ENCODE peak calls at places on chromosomes 3 and 15, in six cellular contexts. One of them, this sample, is unnamed.
A peak's percentile ranks its signal among the peaks of the same experiment; 100 is the strongest.

GRCh38 chr3:123330441-123330991 is 118.4 kb downstream of the ADCY5 start:
- DNase-seq in CD4-positive, CD25-positive, alpha-beta regulatory T cell: no peak
- DNase-seq in heart left ventricle: peak; percentile 63
- DNase-seq in GM23338: no peak
- DNase-seq in mucosa of descending colon: peak; percentile 44
- DNase-seq in adipocyte: no peak
- DNase-seq in this sample: no peak

GRCh38 chr15:45112592-45113379 is 1.2 kb downstream of the DUOX2 start:
- DNase-seq in CD4-positive, CD25-positive, alpha-beta regulatory T cell: no peak
- DNase-seq in heart left ventricle: no peak
- DNase-seq in GM23338: peak; percentile 55
- DNase-seq in mucosa of descending colon: no peak
- DNase-seq in adipocyte: no peak
- DNase-seq in this sample: no peak

GRCh38 chr3:180447156-180447555 is 154.8 kb upstream of the TTC14 start:
- DNase-seq in CD4-positive, CD25-positive, alpha-beta regulatory T cell: no peak
- DNase-seq in heart left ventricle: no peak
- DNase-seq in GM23338: no peak
- DNase-seq in mucosa of descending colon: no peak
- DNase-seq in adipocyte: peak; percentile 20
- DNase-seq in this sample: no peak

GRCh38 chr3:63295806-63296205 is 17.7 kb downstream of the SYNPR start:
- DNase-seq in CD4-positive, CD25-positive, alpha-beta regulatory T cell: no peak
- DNase-seq in heart left ventricle: no peak
- DNase-seq in GM23338: no peak
- DNase-seq in mucosa of descending colon: no peak
- DNase-seq in adipocyte: no peak
- DNase-seq in this sample: no peak

GRCh38 chr15:33964665-33965040 is 3.6 kb upstream of the CHRM5 start:
- DNase-seq in CD4-positive, CD25-positive, alpha-beta regulatory T cell: no peak
- DNase-seq in heart left ventricle: no peak
- DNase-seq in GM23338: no peak
- DNase-seq in mucosa of descending colon: no peak
- DNase-seq in adipocyte: no peak
- DNase-seq in this sample: no peak

GRCh38 chr15:68639926-68640600 is 61.3 kb downstream of the CORO2B start:
- DNase-seq in CD4-positive, CD25-positive, alpha-beta regulatory T cell: no peak
- DNase-seq in heart left ventricle: no peak
- DNase-seq in GM23338: no peak
- DNase-seq in mucosa of descending colon: no peak
- DNase-seq in adipocyte: no peak
- DNase-seq in this sample: no peak

GRCh38 chr3:64073362-64073761 is 50.1 kb upstream of the PSMD6 start:
- DNase-seq in CD4-positive, CD25-positive, alpha-beta regulatory T cell: no peak
- DNase-seq in heart left ventricle: no peak
- DNase-seq in GM23338: no peak
- DNase-seq in mucosa of descending colon: no peak
- DNase-seq in adipocyte: peak; percentile 48
- DNase-seq in this sample: no peak

GRCh38 chr3:158057666-158058065 is 48.6 kb downstream of the SHOX2 start:
- DNase-seq in CD4-positive, CD25-positive, alpha-beta regulatory T cell: no peak
- DNase-seq in heart left ventricle: no peak
- DNase-seq in GM23338: no peak
- DNase-seq in mucosa of descending colon: no peak
- DNase-seq in adipocyte: peak; percentile 66
- DNase-seq in this sample: no peak

GRCh38 chr15:77023576-77024272 is 28.8 kb downstream of the PSTPIP1 start:
- DNase-seq in CD4-positive, CD25-positive, alpha-beta regulatory T cell: no peak
- DNase-seq in heart left ventricle: peak; percentile 40
- DNase-seq in GM23338: no peak
- DNase-seq in mucosa of descending colon: no peak
- DNase-seq in adipocyte: no peak
- DNase-seq in this sample: no peak

GRCh38 chr3:171225101-171225674 is 198.7 kb upstream of the SLC2A2 start:
- DNase-seq in CD4-positive, CD25-positive, alpha-beta regulatory T cell: peak; percentile 80
- DNase-seq in heart left ventricle: no peak
- DNase-seq in GM23338: no peak
- DNase-seq in mucosa of descending colon: no peak
- DNase-seq in adipocyte: no peak
- DNase-seq in this sample: peak; percentile 22

GRCh38 chr15:39310633-39311032 is 270.2 kb upstream of the THBS1 start:
- DNase-seq in CD4-positive, CD25-positive, alpha-beta regulatory T cell: no peak
- DNase-seq in heart left ventricle: no peak
- DNase-seq in GM23338: no peak
- DNase-seq in mucosa of descending colon: no peak
- DNase-seq in adipocyte: no peak
- DNase-seq in this sample: no peak

GRCh38 chr3:66338927-66339326 is 118.1 kb downstream of the SLC25A26 start:
- DNase-seq in CD4-positive, CD25-positive, alpha-beta regulatory T cell: no peak
- DNase-seq in heart left ventricle: no peak
- DNase-seq in GM23338: no peak
- DNase-seq in mucosa of descending colon: no peak
- DNase-seq in adipocyte: peak; percentile 38
- DNase-seq in this sample: no peak

GRCh38 chr3:65524544-65525070 is 514.1 kb downstream of the MAGI1 start:
- DNase-seq in CD4-positive, CD25-positive, alpha-beta regulatory T cell: no peak
- DNase-seq in heart left ventricle: no peak
- DNase-seq in GM23338: no peak
- DNase-seq in mucosa of descending colon: no peak
- DNase-seq in adipocyte: no peak
- DNase-seq in this sample: no peak

GRCh38 chr3:155984791-155985417 is 114.5 kb downstream of the GMPS start:
- DNase-seq in CD4-positive, CD25-positive, alpha-beta regulatory T cell: no peak
- DNase-seq in heart left ventricle: no peak
- DNase-seq in GM23338: no peak
- DNase-seq in mucosa of descending colon: no peak
- DNase-seq in adipocyte: no peak
- DNase-seq in this sample: no peak

GRCh38 chr3:13524979-13525669 is 23.8 kb upstream of the FBLN2 start:
- DNase-seq in CD4-positive, CD25-positive, alpha-beta regulatory T cell: no peak
- DNase-seq in heart left ventricle: peak; percentile 21
- DNase-seq in GM23338: no peak
- DNase-seq in mucosa of descending colon: no peak
- DNase-seq in adipocyte: peak; percentile 91
- DNase-seq in this sample: no peak

GRCh38 chr15:56804908-56805307 is 71.6 kb upstream of the ZNF280D start:
- DNase-seq in CD4-positive, CD25-positive, alpha-beta regulatory T cell: no peak
- DNase-seq in heart left ventricle: no peak
- DNase-seq in GM23338: no peak
- DNase-seq in mucosa of descending colon: no peak
- DNase-seq in adipocyte: peak; percentile 16
- DNase-seq in this sample: no peak

GRCh38 chr3:177150218-177150916 is 46.9 kb downstream of the TBL1XR1 start:
- DNase-seq in CD4-positive, CD25-positive, alpha-beta regulatory T cell: no peak
- DNase-seq in heart left ventricle: no peak
- DNase-seq in GM23338: no peak
- DNase-seq in mucosa of descending colon: no peak
- DNase-seq in adipocyte: peak; percentile 41
- DNase-seq in this sample: no peak

GRCh38 chr15:93072440-93073394 is 16.3 kb downstream of the RGMA start:
- DNase-seq in CD4-positive, CD25-positive, alpha-beta regulatory T cell: no peak
- DNase-seq in heart left ventricle: peak; percentile 90
- DNase-seq in GM23338: peak; percentile 90
- DNase-seq in mucosa of descending colon: no peak
- DNase-seq in adipocyte: peak; percentile 96
- DNase-seq in this sample: no peak

GRCh38 chr3:48765376-48765775 is 48.4 kb upstream of the IP6K2 start:
- DNase-seq in CD4-positive, CD25-positive, alpha-beta regulatory T cell: peak; percentile 33
- DNase-seq in heart left ventricle: no peak
- DNase-seq in GM23338: peak; percentile 15
- DNase-seq in mucosa of descending colon: no peak
- DNase-seq in adipocyte: peak; percentile 11
- DNase-seq in this sample: no peak

GRCh38 chr3:103495186-103495585 is 1060.4 kb downstream of the ZPLD1 start:
- DNase-seq in CD4-positive, CD25-positive, alpha-beta regulatory T cell: no peak
- DNase-seq in heart left ventricle: no peak
- DNase-seq in GM23338: no peak
- DNase-seq in mucosa of descending colon: no peak
- DNase-seq in adipocyte: no peak
- DNase-seq in this sample: no peak

GRCh38 chr15:82750831-82751181 is 41.1 kb upstream of the AP3B2 start:
- DNase-seq in CD4-positive, CD25-positive, alpha-beta regulatory T cell: no peak
- DNase-seq in heart left ventricle: no peak
- DNase-seq in GM23338: peak; percentile 39
- DNase-seq in mucosa of descending colon: no peak
- DNase-seq in adipocyte: peak; percentile 45
- DNase-seq in this sample: no peak

GRCh38 chr15:100729461-100729860 is 127.1 kb downstream of the ASB7 start:
- DNase-seq in CD4-positive, CD25-positive, alpha-beta regulatory T cell: no peak
- DNase-seq in heart left ventricle: no peak
- DNase-seq in GM23338: no peak
- DNase-seq in mucosa of descending colon: no peak
- DNase-seq in adipocyte: no peak
- DNase-seq in this sample: no peak

GRCh38 chr3:196219194-196219969 is 3.0 kb downstream of the SLC51A start:
- DNase-seq in CD4-positive, CD25-positive, alpha-beta regulatory T cell: peak; percentile 78
- DNase-seq in heart left ventricle: no peak
- DNase-seq in GM23338: peak; percentile 39
- DNase-seq in mucosa of descending colon: no peak
- DNase-seq in adipocyte: peak; percentile 84
- DNase-seq in this sample: peak; percentile 58

GRCh38 chr3:58536501-58537411 is at the start of gene ACOX2:
- DNase-seq in CD4-positive, CD25-positive, alpha-beta regulatory T cell: no peak
- DNase-seq in heart left ventricle: peak; percentile 84
- DNase-seq in GM23338: no peak
- DNase-seq in mucosa of descending colon: peak; percentile 69
- DNase-seq in adipocyte: no peak
- DNase-seq in this sample: no peak

GRCh38 chr3:78846688-78847087 is 921.1 kb downstream of the ROBO1 start:
- DNase-seq in CD4-positive, CD25-positive, alpha-beta regulatory T cell: no peak
- DNase-seq in heart left ventricle: no peak
- DNase-seq in GM23338: no peak
- DNase-seq in mucosa of descending colon: no peak
- DNase-seq in adipocyte: peak; percentile 50
- DNase-seq in this sample: no peak

GRCh38 chr3:72262707-72263106 is 477.8 kb upstream of the PROK2 start:
- DNase-seq in CD4-positive, CD25-positive, alpha-beta regulatory T cell: no peak
- DNase-seq in heart left ventricle: no peak
- DNase-seq in GM23338: no peak
- DNase-seq in mucosa of descending colon: no peak
- DNase-seq in adipocyte: no peak
- DNase-seq in this sample: no peak

GRCh38 chr3:12553921-12554391 is 2.9 kb upstream of the MKRN2 start:
- DNase-seq in CD4-positive, CD25-positive, alpha-beta regulatory T cell: peak; percentile 18
- DNase-seq in heart left ventricle: no peak
- DNase-seq in GM23338: peak; percentile 63
- DNase-seq in mucosa of descending colon: no peak
- DNase-seq in adipocyte: peak; percentile 57
- DNase-seq in this sample: no peak

GRCh38 chr15:60208708-60209107 is 189.1 kb downstream of the ANXA2 start:
- DNase-seq in CD4-positive, CD25-positive, alpha-beta regulatory T cell: no peak
- DNase-seq in heart left ventricle: no peak
- DNase-seq in GM23338: no peak
- DNase-seq in mucosa of descending colon: no peak
- DNase-seq in adipocyte: no peak
- DNase-seq in this sample: no peak

GRCh38 chr3:71006810-71007785 is 576.4 kb downstream of the FOXP1 start:
- DNase-seq in CD4-positive, CD25-positive, alpha-beta regulatory T cell: peak; percentile 54
- DNase-seq in heart left ventricle: no peak
- DNase-seq in GM23338: peak; percentile 69
- DNase-seq in mucosa of descending colon: no peak
- DNase-seq in adipocyte: peak; percentile 58
- DNase-seq in this sample: peak; percentile 43

GRCh38 chr3:194138732-194139084 is 2.8 kb downstream of the HES1 start:
- DNase-seq in CD4-positive, CD25-positive, alpha-beta regulatory T cell: no peak
- DNase-seq in heart left ventricle: no peak
- DNase-seq in GM23338: no peak
- DNase-seq in mucosa of descending colon: no peak
- DNase-seq in adipocyte: no peak
- DNase-seq in this sample: no peak
- H3K4me3 ChIP-seq in CD4-positive, CD25-positive, alpha-beta regulatory T cell: no peak overlapping the region
- H3K4me3 ChIP-seq in heart left ventricle: no peak overlapping the region
- H3K4me3 ChIP-seq in GM23338: peak overlapping the region; percentile 78
- H3K4me3 ChIP-seq in mucosa of descending colon: no peak overlapping the region
- H3K4me3 ChIP-seq in adipocyte: peak overlapping the region; percentile 90
- H3K4me3 ChIP-seq in this sample: no peak overlapping the region

GRCh38 chr3:192830279-192831110 is 87.2 kb downstream of the MB21D2 start:
- DNase-seq in CD4-positive, CD25-positive, alpha-beta regulatory T cell: no peak
- DNase-seq in heart left ventricle: no peak
- DNase-seq in GM23338: no peak
- DNase-seq in mucosa of descending colon: no peak
- DNase-seq in adipocyte: no peak
- DNase-seq in this sample: no peak

GRCh38 chr3:192827863-192828594 is 89.6 kb downstream of the MB21D2 start:
- DNase-seq in CD4-positive, CD25-positive, alpha-beta regulatory T cell: no peak
- DNase-seq in heart left ventricle: no peak
- DNase-seq in GM23338: no peak
- DNase-seq in mucosa of descending colon: no peak
- DNase-seq in adipocyte: no peak
- DNase-seq in this sample: no peak

GRCh38 chr3:192831801-192832347 is 85.8 kb downstream of the MB21D2 start:
- DNase-seq in CD4-positive, CD25-positive, alpha-beta regulatory T cell: no peak
- DNase-seq in heart left ventricle: no peak
- DNase-seq in GM23338: no peak
- DNase-seq in mucosa of descending colon: no peak
- DNase-seq in adipocyte: peak; percentile 56
- DNase-seq in this sample: no peak

GRCh38 chr3:192833177-192833890 is 84.3 kb downstream of the MB21D2 start:
- DNase-seq in CD4-positive, CD25-positive, alpha-beta regulatory T cell: no peak
- DNase-seq in heart left ventricle: no peak
- DNase-seq in GM23338: no peak
- DNase-seq in mucosa of descending colon: no peak
- DNase-seq in adipocyte: peak; percentile 88
- DNase-seq in this sample: no peak

DNA sequence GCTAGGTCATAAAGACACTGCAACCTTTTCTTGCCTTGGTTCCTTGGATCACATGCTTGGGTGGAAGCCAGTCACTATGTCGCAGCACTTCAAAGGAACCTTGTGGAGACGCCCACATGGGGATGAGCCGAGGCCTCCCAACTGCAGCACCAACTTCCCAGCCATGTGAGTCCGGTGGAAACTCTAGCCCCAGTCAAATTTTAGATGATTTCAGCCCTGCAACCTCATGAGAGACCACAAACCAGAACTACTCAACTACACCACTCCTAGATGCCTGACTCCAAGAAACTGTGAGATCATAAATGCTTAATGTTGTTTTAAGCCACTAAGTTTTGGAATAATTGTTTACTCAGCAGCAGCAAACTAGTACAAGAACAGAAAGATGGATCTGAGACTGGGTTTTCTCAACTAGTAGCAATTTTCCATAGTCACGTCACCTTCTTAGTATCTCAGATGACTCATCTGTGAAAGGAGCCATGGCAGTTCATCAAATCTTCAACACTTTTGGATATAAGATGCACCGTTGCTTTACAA is 86.5 kb downstream of the MB21D2 start:
- DNase-seq in CD4-positive, CD25-positive, alpha-beta regulatory T cell: no peak
- DNase-seq in heart left ventricle: no peak
- DNase-seq in GM23338: no peak
- DNase-seq in mucosa of descending colon: no peak
- DNase-seq in adipocyte: peak; percentile 76
- DNase-seq in this sample: no peak
- H3K4me1 ChIP-seq in CD4-positive, CD25-positive, alpha-beta regulatory T cell: no peaks in the 10 kb centered on the region
- H3K4me1 ChIP-seq in heart left ventricle: peaks cover 6% of the 10 kb centered on the region
- H3K4me1 ChIP-seq in GM23338: peaks cover 18% of the 10 kb centered on the region
- H3K4me1 ChIP-seq in mucosa of descending colon: no peaks in the 10 kb centered on the region
- H3K4me1 ChIP-seq in adipocyte: peaks cover 47% of the 10 kb centered on the region
- H3K4me1 ChIP-seq in this sample: no peaks in the 10 kb centered on the region

GRCh38 chr3:53040361-53040820 is 5.5 kb downstream of the SFMBT1 start:
- DNase-seq in CD4-positive, CD25-positive, alpha-beta regulatory T cell: no peak
- DNase-seq in heart left ventricle: no peak
- DNase-seq in GM23338: no peak
- DNase-seq in mucosa of descending colon: no peak
- DNase-seq in adipocyte: no peak
- DNase-seq in this sample: no peak
- H3K36me3 ChIP-seq in CD4-positive, CD25-positive, alpha-beta regulatory T cell: no peaks in the 10 kb centered on the region
- H3K36me3 ChIP-seq in heart left ventricle: no peaks in the 10 kb centered on the region
- H3K36me3 ChIP-seq in GM23338: no peaks in the 10 kb centered on the region
- H3K36me3 ChIP-seq in mucosa of descending colon: no peaks in the 10 kb centered on the region
- H3K36me3 ChIP-seq in adipocyte: no peaks in the 10 kb centered on the region
- H3K36me3 ChIP-seq in this sample: no peaks in the 10 kb centered on the region

GRCh38 chr15:67125589-67126502 is 60.4 kb downstream of the SMAD3 start:
- DNase-seq in CD4-positive, CD25-positive, alpha-beta regulatory T cell: no peak
- DNase-seq in heart left ventricle: peak; percentile 74
- DNase-seq in GM23338: no peak
- DNase-seq in mucosa of descending colon: peak; percentile 72
- DNase-seq in adipocyte: peak; percentile 97
- DNase-seq in this sample: no peak
- H3K4me3 ChIP-seq in CD4-positive, CD25-positive, alpha-beta regulatory T cell: no peak overlapping the region
- H3K4me3 ChIP-seq in heart left ventricle: no peak overlapping the region
- H3K4me3 ChIP-seq in GM23338: no peak overlapping the region
- H3K4me3 ChIP-seq in mucosa of descending colon: no peak overlapping the region
- H3K4me3 ChIP-seq in adipocyte: peak overlapping the region; percentile 51
- H3K4me3 ChIP-seq in this sample: no peak overlapping the region

This sample was measured in CD4-positive, alpha-beta memory T cell.